ENCODE peak calls at places on chromosomes 16 and 17, in four cellular contexts. X, H, L and Q are unnamed samples.

GRCh38 chr16:17359778-17360177 is 111.0 kb downstream of the XYLT1 start:
- DNase-seq in X (no peak), H (peak), L (no peak), Q (peak)

GRCh38 chr17:28667870-28668269 is 5.9 kb downstream of the SUPT6H start:
- DNase-seq in X (no peak), H (no peak), L (peak), Q (no peak)

GRCh38 chr17:44198721-44199552 is 747 bp downstream of the ATXN7L3 start:
- DNase-seq in X (peak), H (peak), L (peak), Q (peak)

GRCh38 chr16:11495066-11495407 is 91.7 kb downstream of the LITAF start:
- DNase-seq in X (no peak), H (no peak), L (no peak), Q (no peak)

GRCh38 chr17:41705271-41705991 is 6.7 kb upstream of the GAST start:
- DNase-seq in X (no peak), H (no peak), L (no peak), Q (no peak)

GRCh38 chr16:73006021-73006420 is 41.9 kb downstream of the ZFHX3 start:
- DNase-seq in X (no peak), H (no peak), L (no peak), Q (no peak)

GRCh38 chr17:68290268-68290954 is 516 bp downstream of the SLC16A6 start:
- DNase-seq in X (peak), H (peak), L (peak), Q (peak)

GRCh38 chr17:75639771-75640555 is 6.7 kb downstream of the SMIM5 start:
- DNase-seq in X (peak), H (no peak), L (no peak), Q (no peak)

GRCh38 chr16:31301708-31302400 is 42.1 kb downstream of the ITGAM start:
- DNase-seq in X (peak), H (peak), L (no peak), Q (no peak)

GRCh38 chr16:70769131-70769530 is 31.8 kb downstream of the VAC14 start:
- DNase-seq in X (no peak), H (no peak), L (no peak), Q (no peak)

GRCh38 chr16:75074920-75075687 is 41.5 kb downstream of the LDHD start:
- DNase-seq in X (no peak), H (peak), L (no peak), Q (peak)

GRCh38 chr16:81410643-81411235 is 33.9 kb upstream of the CMIP start:
- DNase-seq in X (no peak), H (no peak), L (no peak), Q (no peak)

GRCh38 chr17:1958134-1958881 is 66.8 kb downstream of the RTN4RL1 start:
- DNase-seq in X (no peak), H (no peak), L (no peak), Q (no peak)

GRCh38 chr16:4517812-4518211 is 20.8 kb downstream of the CDIP1 start:
- DNase-seq in X (peak), H (no peak), L (no peak), Q (no peak)

GRCh38 chr17:81489012-81489968 is 23.3 kb downstream of the ACTG1 start:
- DNase-seq in X (peak), H (no peak), L (no peak), Q (no peak)

GRCh38 chr16:4800290-4801041 is 2.0 kb downstream of the ROGDI start:
- DNase-seq in X (no peak), H (no peak), L (no peak), Q (no peak)

GRCh38 chr17:82892869-82893565 is 53.2 kb upstream of the ZNF750 start:
- DNase-seq in X (no peak), H (peak), L (no peak), Q (peak)

GRCh38 chr17:79607941-79608728 is 2.7 kb downstream of the RBFOX3 start:
- DNase-seq in X (peak), H (no peak), L (no peak), Q (peak)

GRCh38 chr16:22103371-22103890 is 11.1 kb downstream of the VWA3A start:
- DNase-seq in X (no peak), H (no peak), L (no peak), Q (no peak)

GRCh38 chr17:30933966-30934365 is 12.2 kb downstream of the ADAP2 start:
- DNase-seq in X (no peak), H (no peak), L (no peak), Q (no peak)

GRCh38 chr17:48649741-48650140 is 23.6 kb upstream of the HOXB9 start:
- DNase-seq in X (no peak), H (no peak), L (no peak), Q (no peak)

GRCh38 chr17:1467898-1468492 is 12.0 kb upstream of the CRK start:
- DNase-seq in X (peak), H (no peak), L (no peak), Q (no peak)

GRCh38 chr16:3807425-3808123 is 72.9 kb downstream of the CREBBP start:
- DNase-seq in X (no peak), H (peak), L (no peak), Q (no peak)

GRCh38 chr16:81810361-81810760 is 31.3 kb downstream of the PLCG2 start:
- DNase-seq in X (no peak), H (no peak), L (no peak), Q (no peak)

GRCh38 chr17:35846055-35846809 is 22.5 kb downstream of the HEATR9 start:
- DNase-seq in X (no peak), H (no peak), L (no peak), Q (no peak)

GRCh38 chr17:78379134-78379497 is 667 bp downstream of the PGS1 start:
- DNase-seq in X (no peak), H (peak), L (no peak), Q (no peak)

GRCh38 chr17:58956997-58957724 is 149.5 kb downstream of the TRIM37 start:
- DNase-seq in X (no peak), H (no peak), L (no peak), Q (no peak)

GRCh38 chr17:17044846-17045561 is 2.7 kb downstream of the MPRIP start:
- DNase-seq in X (peak), H (peak), L (peak), Q (peak)

GRCh38 chr17:82698974-82699442 is 510 bp upstream of the RAB40B start:
- DNase-seq in X (no peak), H (peak), L (no peak), Q (no peak)

GRCh38 chr16:58634265-58634802 is 4.7 kb upstream of the CNOT1 start:
- DNase-seq in X (peak), H (no peak), L (no peak), Q (no peak)